ENCODE peak calls at places on chromosomes 7 and 10, in seven cellular contexts. B is occipital lobe, G is fibroblast of lung, C is NCI-H1417, T is A673, L is NCI-H1092, X is pancreas. I is an unnamed sample.

GRCh38 chr10:131453772-131454634 is 142.5 kb upstream of the TCERG1L start:
- DNase-seq in B (peak), G (peak), C (no peak), T (peak), L (peak), X (peak), I (no peak)

GRCh38 chr7:72404743-72405142 is 7.4 kb downstream of the CALN1 start:
- DNase-seq in B (no peak), G (no peak), C (no peak), T (no peak), L (no peak), X (no peak), I (no peak)

GRCh38 chr10:79938728-79939380 is 10.1 kb downstream of the SFTPD start:
- DNase-seq in B (no peak), G (no peak), C (no peak), T (no peak), L (no peak), X (no peak), I (no peak)

GRCh38 chr10:17597386-17597785 is 19.8 kb downstream of the HACD1 start:
- DNase-seq in B (no peak), G (no peak), C (no peak), T (no peak), L (no peak), X (no peak), I (no peak)

GRCh38 chr7:47333131-47333887 is 248.6 kb downstream of the TNS3 start:
- DNase-seq in B (no peak), G (no peak), C (no peak), T (no peak), L (no peak), X (no peak), I (no peak)

GRCh38 chr7:116583653-116584052 is 58.8 kb downstream of the CAV1 start:
- DNase-seq in B (no peak), G (no peak), C (no peak), T (no peak), L (no peak), X (no peak), I (no peak)

GRCh38 chr7:4631664-4632171 is 50.4 kb upstream of the FOXK1 start:
- DNase-seq in B (peak), G (peak), C (peak), T (peak), L (peak), X (peak), I (peak)

GRCh38 chr7:131507592-131508331 is 48.7 kb downstream of the PODXL start:
- DNase-seq in B (peak), G (peak), C (peak), T (peak), L (peak), X (peak), I (peak)

GRCh38 chr10:91604462-91604935 is 28.4 kb downstream of the PPP1R3C start:
- DNase-seq in B (no peak), G (no peak), C (no peak), T (no peak), L (no peak), X (no peak), I (no peak)

GRCh38 chr10:60433684-60434083 is 44.0 kb upstream of the ANK3 start:
- DNase-seq in B (no peak), G (peak), C (no peak), T (no peak), L (no peak), X (no peak), I (no peak)

GRCh38 chr10:84193846-84194423 is 402 bp upstream of the CDHR1 start:
- DNase-seq in B (no peak), G (no peak), C (no peak), T (no peak), L (no peak), X (no peak), I (no peak)

GRCh38 chr10:89516149-89516832 is 19.1 kb downstream of the SLC16A12 start:
- DNase-seq in B (no peak), G (peak), C (no peak), T (peak), L (no peak), X (peak), I (no peak)

GRCh38 chr7:43870316-43870715 is 999 bp upstream of the MRPS24 start:
- DNase-seq in B (no peak), G (no peak), C (peak), T (no peak), L (no peak), X (no peak), I (no peak)

GRCh38 chr7:50962962-50963374 is 180.3 kb upstream of the GRB10 start:
- DNase-seq in B (no peak), G (peak), C (no peak), T (no peak), L (peak), X (peak), I (peak)

GRCh38 chr10:129929343-129930297 is 34.5 kb downstream of the EBF3 start:
- DNase-seq in B (no peak), G (no peak), C (no peak), T (no peak), L (no peak), X (no peak), I (no peak)

GRCh38 chr10:120948889-120949382 is 97.8 kb downstream of the WDR11 start:
- DNase-seq in B (peak), G (peak), C (no peak), T (peak), L (no peak), X (peak), I (no peak)

GRCh38 chr7:67343566-67343965 is 346.9 kb downstream of the TYW1 start:
- DNase-seq in B (no peak), G (no peak), C (no peak), T (no peak), L (peak), X (no peak), I (no peak)

GRCh38 chr7:41825927-41826480 is 123.1 kb upstream of the INHBA start:
- DNase-seq in B (no peak), G (no peak), C (peak), T (peak), L (no peak), X (no peak), I (no peak)

GRCh38 chr10:24723788-24724380 is at the start of gene ARHGAP21:
- DNase-seq in B (peak), G (peak), C (peak), T (peak), L (peak), X (peak), I (peak)

GRCh38 chr10:27893320-27894014 is 105.4 kb downstream of the ODAD2 start:
- DNase-seq in B (no peak), G (peak), C (no peak), T (peak), L (no peak), X (no peak), I (no peak)

GRCh38 chr7:27834179-27834921 is 94.4 kb downstream of the TAX1BP1 start:
- DNase-seq in B (no peak), G (no peak), C (no peak), T (no peak), L (no peak), X (no peak), I (no peak)

GRCh38 chr10:11913184-11913641 is 90.1 kb downstream of the PROSER2 start:
- DNase-seq in B (no peak), G (no peak), C (no peak), T (no peak), L (no peak), X (no peak), I (no peak)

GRCh38 chr7:70506463-70506862 is 625.5 kb upstream of the GALNT17 start:
- DNase-seq in B (no peak), G (no peak), C (peak), T (peak), L (no peak), X (no peak), I (no peak)

GRCh38 chr10:72981882-72982529 is 27.4 kb upstream of the PLA2G12B start:
- DNase-seq in B (no peak), G (no peak), C (peak), T (no peak), L (no peak), X (no peak), I (no peak)

GRCh38 chr10:31299119-31299518 is 19.9 kb upstream of the ZEB1 start:
- DNase-seq in B (no peak), G (no peak), C (peak), T (no peak), L (no peak), X (no peak), I (no peak)

GRCh38 chr7:2720024-2720423 is 32.0 kb downstream of the AMZ1 start:
- DNase-seq in B (peak), G (no peak), C (peak), T (no peak), L (no peak), X (no peak), I (no peak)

GRCh38 chr10:3372284-3372683 is 199.7 kb upstream of the PITRM1 start:
- DNase-seq in B (no peak), G (peak), C (no peak), T (no peak), L (no peak), X (no peak), I (no peak)

GRCh38 chr7:18430810-18431209 is 64.7 kb upstream of the HDAC9 start:
- DNase-seq in B (no peak), G (no peak), C (no peak), T (no peak), L (no peak), X (no peak), I (no peak)

GRCh38 chr10:112614072-112614471 is 167.1 kb downstream of the VTI1A start:
- DNase-seq in B (no peak), G (no peak), C (no peak), T (no peak), L (no peak), X (no peak), I (no peak)

GRCh38 chr10:93680414-93681047 is 21.9 kb downstream of the FRA10AC1 start:
- DNase-seq in B (no peak), G (peak), C (peak), T (peak), L (peak), X (no peak), I (peak)

GRCh38 chr10:3136336-3136735 is 36.2 kb downstream of the PITRM1 start:
- DNase-seq in B (peak), G (peak), C (no peak), T (no peak), L (no peak), X (no peak), I (no peak)

GRCh38 chr7:24982917-24983316 is 2.9 kb upstream of the OSBPL3 start:
- DNase-seq in B (no peak), G (no peak), C (peak), T (peak), L (no peak), X (no peak), I (no peak)

GRCh38 chr7:149489391-149490024 is 8.1 kb downstream of the ZNF746 start:
- DNase-seq in B (no peak), G (no peak), C (no peak), T (no peak), L (no peak), X (no peak), I (no peak)

GRCh38 chr7:140005754-140006503 is 56.8 kb downstream of the PARP12 start:
- DNase-seq in B (no peak), G (peak), C (no peak), T (no peak), L (no peak), X (no peak), I (no peak)

GRCh38 chr10:89580243-89580642 is 44.8 kb upstream of the SLC16A12 start:
- DNase-seq in B (no peak), G (no peak), C (no peak), T (no peak), L (no peak), X (no peak), I (no peak)

GRCh38 chr10:3126741-3127342 is 45.7 kb downstream of the PITRM1 start:
- DNase-seq in B (no peak), G (no peak), C (peak), T (peak), L (peak), X (peak), I (peak)

GRCh38 chr7:129649128-129649690 is 37.7 kb downstream of the NRF1 start:
- DNase-seq in B (no peak), G (no peak), C (no peak), T (peak), L (no peak), X (no peak), I (no peak)

GRCh38 chr10:72694476-72695369 is 2.8 kb downstream of the MCU start:
- DNase-seq in B (no peak), G (peak), C (peak), T (peak), L (no peak), X (no peak), I (no peak)

GRCh38 chr7:116763647-116764046 is 91.7 kb downstream of the MET start:
- DNase-seq in B (no peak), G (no peak), C (no peak), T (no peak), L (no peak), X (no peak), I (no peak)

GRCh38 chr10:47238331-47239095 is 61.5 kb upstream of the GDF10 start:
- DNase-seq in B (no peak), G (no peak), C (no peak), T (no peak), L (no peak), X (no peak), I (no peak)

I was measured in NCI-H2081.